ENCODE peak calls at places on chromosomes 3 and 15, in six cellular contexts. Q is lung; I is B cell; V is T-helper 9 cell; U is activated CD4-positive, alpha-beta T cell treated with anti-CD3 and anti-CD28 coated beads, Interleukin-2, amount 10 ng/mL, durations not matched to agents 7 days and 5 days; R is activated gamma-delta T cell treated with Interleukin-2 at 50 U/mL for 16 hours. Z is an unnamed sample.

GRCh38 chr3:118842147-118842863 is 192.3 kb downstream of the IGSF11 start:
- DNase-seq in Q (no peak), I (no peak), V (no peak), U (peak; percentile 12), R (no peak), Z (no peak)

GRCh38 chr3:7444886-7445285 is 584.0 kb downstream of the GRM7 start:
- DNase-seq in Q (no peak), I (no peak), V (no peak), U (no peak), R (no peak), Z (no peak)

GRCh38 chr3:97994328-97994945 is 22.2 kb upstream of the RIOX2 start:
- DNase-seq in Q (no peak), I (no peak), V (no peak), U (no peak), R (no peak), Z (no peak)

GRCh38 chr3:54510506-54510905 is 388.2 kb downstream of the CACNA2D3 start:
- DNase-seq in Q (peak; percentile 13), I (no peak), V (no peak), U (no peak), R (no peak), Z (no peak)

GRCh38 chr15:60899322-60899966 is 329.7 kb downstream of the RORA start:
- DNase-seq in Q (no peak), I (no peak), V (no peak), U (no peak), R (no peak), Z (no peak)

GRCh38 chr3:59580499-59580898 is 530.7 kb upstream of the CFAP20DC start:
- DNase-seq in Q (no peak), I (no peak), V (no peak), U (no peak), R (no peak), Z (no peak)

GRCh38 chr15:51093865-51094605 is 671 bp downstream of the TNFAIP8L3 start:
- DNase-seq in Q (peak; percentile 41), I (no peak), V (no peak), U (no peak), R (no peak), Z (no peak)

GRCh38 chr3:40237892-40238571 is 71.5 kb upstream of the EIF1B start:
- DNase-seq in Q (no peak), I (no peak), V (no peak), U (no peak), R (no peak), Z (peak; percentile 47)

GRCh38 chr3:170725285-170725731 is 139.4 kb upstream of the SLC7A14 start:
- DNase-seq in Q (no peak), I (no peak), V (no peak), U (no peak), R (no peak), Z (no peak)

GRCh38 chr3:52248165-52248541 is 2.6 kb downstream of the PPM1M start:
- DNase-seq in Q (no peak), I (no peak), V (no peak), U (no peak), R (no peak), Z (no peak)

GRCh38 chr15:63014578-63014977 is 28.0 kb upstream of the TPM1 start:
- DNase-seq in Q (no peak), I (no peak), V (no peak), U (no peak), R (no peak), Z (no peak)

Z was measured in pons.